ENCODE peak calls at places on chromosomes 2 and 18, in six cellular contexts. D is stimulated activated CD8-positive, alpha-beta memory T cell treated with anti-CD3 and anti-CD28 coated beads, Interleukin-4, amount 100 ng/mL, for 1 hour; L is foreskin fibroblast; P is HAP-1; A is tibial nerve; W is GM04504. K is an unnamed sample.

GRCh38 chr18:13871701-13872100 is 43.6 kb downstream of the MC2R start:
- DNase-seq in D (no peak), L (no peak), P (no peak), A (no peak), W (no peak), K (no peak)

GRCh38 chr2:197089659-197090058 is 163.2 kb upstream of the PGAP1 start:
- DNase-seq in L (no peak), W (no peak), D (no peak), A (no peak), P (no peak), K (no peak)

GRCh38 chr2:70686577-70687460 is 81.2 kb downstream of the ADD2 start:
- DNase-seq in P (peak), W (peak), A (no peak), L (peak), D (no peak), K (peak)

GRCh38 chr2:180337136-180337535 is 330.0 kb upstream of the CWC22 start:
- DNase-seq in P (no peak), W (no peak), D (no peak), L (no peak), A (no peak), K (no peak)

GRCh38 chr2:96773922-96774321 is 13.2 kb downstream of the CNNM4 start:
- DNase-seq in W (no peak), L (no peak), A (no peak), P (no peak), D (no peak), K (no peak)

GRCh38 chr2:108220942-108221541 is 18.7 kb upstream of the SULT1C3 start:
- DNase-seq in A (no peak), L (no peak), D (no peak), P (no peak), W (no peak), K (no peak)

GRCh38 chr2:174325932-174326879 is 8.5 kb upstream of the SP9 start:
- DNase-seq in P (no peak), W (peak), A (no peak), L (no peak), D (no peak), K (no peak)

GRCh38 chr2:30162821-30163220 is 16.0 kb downstream of the YPEL5 start:
- DNase-seq in A (no peak), P (no peak), W (no peak), D (no peak), L (no peak), K (no peak)

GRCh38 chr2:62036761-62037250 is 131.3 kb downstream of the COMMD1 start:
- DNase-seq in D (no peak), A (no peak), L (no peak), P (peak), W (no peak), K (no peak)

GRCh38 chr2:127733816-127734537 is 32.7 kb downstream of the SFT2D3 start:
- DNase-seq in D (no peak), A (no peak), L (peak), P (no peak), W (no peak), K (no peak)

GRCh38 chr2:177606636-177607035 is 214.1 kb downstream of the AGPS start:
- DNase-seq in W (no peak), L (peak), P (no peak), A (no peak), D (no peak), K (peak)

GRCh38 chr2:216181351-216181750 is 72.2 kb downstream of the XRCC5 start:
- DNase-seq in D (no peak), W (no peak), A (no peak), P (peak), L (peak), K (no peak)

GRCh38 chr2:171811229-171811628 is 82.8 kb downstream of the SLC25A12 start:
- DNase-seq in L (peak), P (peak), D (no peak), A (no peak), W (no peak), K (peak)

GRCh38 chr2:39730685-39731302 is 48.3 kb downstream of the THUMPD2 start:
- DNase-seq in P (peak), W (no peak), L (peak), A (no peak), D (no peak), K (peak)

GRCh38 chr2:206799083-206799482 is 33.7 kb downstream of the FASTKD2 start:
- DNase-seq in W (no peak), P (no peak), A (no peak), D (no peak), L (peak), K (no peak)

GRCh38 chr2:238564286-238564920 is 137.7 kb downstream of the ASB1 start:
- DNase-seq in A (no peak), W (no peak), P (no peak), D (no peak), L (no peak), K (no peak)

GRCh38 chr2:10920764-10921468 is 9.2 kb downstream of the KCNF1 start:
- DNase-seq in P (no peak), D (no peak), L (no peak), W (no peak), A (no peak), K (no peak)

GRCh38 chr2:232860593-232861241 is 9.3 kb upstream of the SNORC start:
- DNase-seq in D (no peak), L (no peak), P (no peak), W (no peak), A (no peak), K (no peak)

GRCh38 chr2:54671875-54672586 is 51.4 kb upstream of the EML6 start:
- DNase-seq in L (no peak), D (no peak), A (no peak), W (no peak), P (no peak), K (no peak)

GRCh38 chr2:98868548-98869271 is 67.3 kb downstream of the CRACDL start:
- DNase-seq in L (peak), W (no peak), D (no peak), P (no peak), A (no peak), K (no peak)

GRCh38 chr2:68776124-68776523 is 41.5 kb downstream of the ARHGAP25 start:
- DNase-seq in W (no peak), D (no peak), A (no peak), P (no peak), L (no peak), K (no peak)

GRCh38 chr2:182522428-182522896 is 95.6 kb upstream of the PDE1A start:
- DNase-seq in L (peak), W (peak), D (no peak), P (peak), A (no peak), K (no peak)

GRCh38 chr2:145957929-145958328 is 1438.0 kb upstream of the ZEB2 start:
- DNase-seq in A (no peak), D (no peak), L (peak), W (no peak), P (no peak), K (peak)

GRCh38 chr2:138906549-138906948 is 126.4 kb upstream of the NXPH2 start:
- DNase-seq in L (no peak), P (no peak), D (no peak), A (no peak), W (no peak), K (no peak)

GRCh38 chr18:76538846-76539245 is 43.8 kb upstream of the ZNF516 start:
- DNase-seq in L (no peak), W (no peak), A (no peak), D (no peak), P (no peak), K (no peak)

GRCh38 chr2:54676656-54677055 is 46.8 kb upstream of the EML6 start:
- DNase-seq in A (no peak), P (no peak), L (peak), D (no peak), W (no peak), K (no peak)

GRCh38 chr2:106030287-106031268 is 163.5 kb downstream of the UXS1 start:
- DNase-seq in L (peak), W (peak), A (no peak), P (no peak), D (no peak), K (peak)

GRCh38 chr18:70431203-70431624 is 142.4 kb downstream of the SOCS6 start:
- DNase-seq in D (no peak), P (no peak), L (peak), W (no peak), A (no peak), K (no peak)

GRCh38 chr2:150866431-150866830 is 379.0 kb upstream of the RND3 start:
- DNase-seq in A (no peak), D (no peak), L (peak), W (no peak), P (no peak), K (no peak)

GRCh38 chr2:30240162-30240696 is 8.9 kb downstream of the LBH start:
- DNase-seq in A (no peak), W (no peak), D (no peak), L (no peak), P (no peak), K (no peak)

GRCh38 chr2:236535024-236535423 is 34.6 kb upstream of the ACKR3 start:
- DNase-seq in W (no peak), A (no peak), L (peak), P (no peak), D (no peak), K (peak)

GRCh38 chr2:25238920-25239319 is 70.5 kb upstream of the POMC start:
- DNase-seq in W (no peak), L (no peak), A (no peak), D (no peak), P (no peak), K (no peak)

GRCh38 chr2:96025107-96025492 is 9.6 kb downstream of the GPAT2 start:
- DNase-seq in P (no peak), D (no peak), W (no peak), A (no peak), L (no peak), K (no peak)

GRCh38 chr2:198322275-198322674 is 517.9 kb downstream of the PLCL1 start:
- DNase-seq in L (no peak), W (no peak), P (no peak), A (no peak), D (no peak), K (no peak)

GRCh38 chr2:112910219-112910618 is 746 bp upstream of the IL37 start:
- DNase-seq in W (no peak), P (no peak), L (no peak), D (no peak), A (no peak), K (no peak)

GRCh38 chr2:169790581-169790980 is 8.1 kb upstream of the SSB start:
- DNase-seq in L (no peak), P (no peak), D (no peak), W (no peak), A (no peak), K (no peak)

GRCh38 chr2:2244508-2244907 is 86.6 kb downstream of the MYT1L start:
- DNase-seq in A (no peak), L (no peak), D (no peak), P (no peak), W (no peak), K (no peak)

GRCh38 chr2:9002637-9003365 is 683 bp downstream of the MBOAT2 start:
- DNase-seq in A (no peak), D (no peak), P (peak), W (no peak), L (peak), K (no peak)

K was measured in H4.